ENCODE peak calls at places on chromosomes 4 and X, in seven cellular contexts. One of them, this sample, is unnamed.

GRCh38 chr4:64799751-64800150 is 390.5 kb upstream of the TECRL start:
- DNase-seq in astrocyte of the cerebellum: no peak
- DNase-seq in HFF-Myc: no peak
- DNase-seq in fibroblast of pulmonary artery: no peak
- DNase-seq in kidney: no peak
- DNase-seq in GM10248: no peak
- DNase-seq in lower leg skin: no peak
- DNase-seq in this sample: no peak

GRCh38 chrX:2967998-2968909 is 38.1 kb upstream of the ARSH start:
- DNase-seq in astrocyte of the cerebellum: peak
- DNase-seq in HFF-Myc: no peak
- DNase-seq in fibroblast of pulmonary artery: peak
- DNase-seq in kidney: no peak
- DNase-seq in GM10248: no peak
- DNase-seq in lower leg skin: no peak
- DNase-seq in this sample: peak

GRCh38 chrX:13952581-13952980 is 77.1 kb downstream of the GEMIN8 start:
- DNase-seq in astrocyte of the cerebellum: no peak
- DNase-seq in HFF-Myc: no peak
- DNase-seq in fibroblast of pulmonary artery: no peak
- DNase-seq in kidney: no peak
- DNase-seq in GM10248: no peak
- DNase-seq in lower leg skin: no peak
- DNase-seq in this sample: no peak

GRCh38 chr4:87589531-87589930 is 18.8 kb upstream of the DSPP start:
- DNase-seq in astrocyte of the cerebellum: peak
- DNase-seq in HFF-Myc: peak
- DNase-seq in fibroblast of pulmonary artery: peak
- DNase-seq in kidney: no peak
- DNase-seq in GM10248: no peak
- DNase-seq in lower leg skin: no peak
- DNase-seq in this sample: no peak

GRCh38 chr4:43331226-43332078 is 438.9 kb downstream of the GRXCR1 start:
- DNase-seq in astrocyte of the cerebellum: peak
- DNase-seq in HFF-Myc: peak
- DNase-seq in fibroblast of pulmonary artery: peak
- DNase-seq in kidney: no peak
- DNase-seq in GM10248: no peak
- DNase-seq in lower leg skin: no peak
- DNase-seq in this sample: no peak

GRCh38 chr4:151745727-151746231 is 15.0 kb downstream of the GATB start:
- DNase-seq in astrocyte of the cerebellum: no peak
- DNase-seq in HFF-Myc: no peak
- DNase-seq in fibroblast of pulmonary artery: peak
- DNase-seq in kidney: no peak
- DNase-seq in GM10248: no peak
- DNase-seq in lower leg skin: no peak
- DNase-seq in this sample: no peak

GRCh38 chr4:154425514-154425913 is 66.1 kb downstream of the DCHS2 start:
- DNase-seq in astrocyte of the cerebellum: peak
- DNase-seq in HFF-Myc: no peak
- DNase-seq in fibroblast of pulmonary artery: no peak
- DNase-seq in kidney: no peak
- DNase-seq in GM10248: no peak
- DNase-seq in lower leg skin: no peak
- DNase-seq in this sample: no peak

GRCh38 chr4:42401171-42401570 is 3.9 kb downstream of the SHISA3 start:
- DNase-seq in astrocyte of the cerebellum: no peak
- DNase-seq in HFF-Myc: no peak
- DNase-seq in fibroblast of pulmonary artery: no peak
- DNase-seq in kidney: peak
- DNase-seq in GM10248: no peak
- DNase-seq in lower leg skin: no peak
- DNase-seq in this sample: no peak

GRCh38 chrX:63746278-63746677 is 38.7 kb downstream of the ARHGEF9 start:
- DNase-seq in astrocyte of the cerebellum: no peak
- DNase-seq in HFF-Myc: no peak
- DNase-seq in fibroblast of pulmonary artery: no peak
- DNase-seq in kidney: no peak
- DNase-seq in GM10248: no peak
- DNase-seq in lower leg skin: no peak
- DNase-seq in this sample: no peak

GRCh38 chrX:107766470-107767140 is 9.0 kb downstream of the TSC22D3 start:
- DNase-seq in astrocyte of the cerebellum: no peak
- DNase-seq in HFF-Myc: no peak
- DNase-seq in fibroblast of pulmonary artery: peak
- DNase-seq in kidney: no peak
- DNase-seq in GM10248: no peak
- DNase-seq in lower leg skin: peak
- DNase-seq in this sample: no peak

GRCh38 chr4:113851816-113852215 is 90.3 kb upstream of the CAMK2D start:
- DNase-seq in astrocyte of the cerebellum: no peak
- DNase-seq in HFF-Myc: no peak
- DNase-seq in fibroblast of pulmonary artery: peak
- DNase-seq in kidney: no peak
- DNase-seq in GM10248: no peak
- DNase-seq in lower leg skin: no peak
- DNase-seq in this sample: no peak

GRCh38 chr4:160826339-160826679 is 1337.5 kb downstream of the FSTL5 start:
- DNase-seq in astrocyte of the cerebellum: no peak
- DNase-seq in HFF-Myc: no peak
- DNase-seq in fibroblast of pulmonary artery: no peak
- DNase-seq in kidney: no peak
- DNase-seq in GM10248: no peak
- DNase-seq in lower leg skin: no peak
- DNase-seq in this sample: no peak

GRCh38 chr4:186844059-186844681 is 120.5 kb upstream of the FAT1 start:
- DNase-seq in astrocyte of the cerebellum: no peak
- DNase-seq in HFF-Myc: no peak
- DNase-seq in fibroblast of pulmonary artery: peak
- DNase-seq in kidney: no peak
- DNase-seq in GM10248: no peak
- DNase-seq in lower leg skin: no peak
- DNase-seq in this sample: no peak

GRCh38 chrX:40097101-40097491 is 662 bp downstream of the BCOR start:
- DNase-seq in astrocyte of the cerebellum: no peak
- DNase-seq in HFF-Myc: no peak
- DNase-seq in fibroblast of pulmonary artery: no peak
- DNase-seq in kidney: peak
- DNase-seq in GM10248: no peak
- DNase-seq in lower leg skin: no peak
- DNase-seq in this sample: no peak

GRCh38 chrX:124098089-124098488 is 136.6 kb downstream of the STAG2 start:
- DNase-seq in astrocyte of the cerebellum: peak
- DNase-seq in HFF-Myc: peak
- DNase-seq in fibroblast of pulmonary artery: peak
- DNase-seq in kidney: no peak
- DNase-seq in GM10248: peak
- DNase-seq in lower leg skin: no peak
- DNase-seq in this sample: peak

GRCh38 chr4:83629945-83630684 is 94.2 kb downstream of the GPAT3 start:
- DNase-seq in astrocyte of the cerebellum: no peak
- DNase-seq in HFF-Myc: peak
- DNase-seq in fibroblast of pulmonary artery: peak
- DNase-seq in kidney: no peak
- DNase-seq in GM10248: no peak
- DNase-seq in lower leg skin: no peak
- DNase-seq in this sample: no peak

GRCh38 chrX:39946822-39947221 is 150.9 kb downstream of the BCOR start:
- DNase-seq in astrocyte of the cerebellum: peak
- DNase-seq in HFF-Myc: no peak
- DNase-seq in fibroblast of pulmonary artery: peak
- DNase-seq in kidney: peak
- DNase-seq in GM10248: no peak
- DNase-seq in lower leg skin: no peak
- DNase-seq in this sample: no peak

GRCh38 chrX:9349572-9350259 is 115.1 kb upstream of the TBL1X start:
- DNase-seq in astrocyte of the cerebellum: no peak
- DNase-seq in HFF-Myc: no peak
- DNase-seq in fibroblast of pulmonary artery: peak
- DNase-seq in kidney: no peak
- DNase-seq in GM10248: no peak
- DNase-seq in lower leg skin: no peak
- DNase-seq in this sample: no peak

DNA sequence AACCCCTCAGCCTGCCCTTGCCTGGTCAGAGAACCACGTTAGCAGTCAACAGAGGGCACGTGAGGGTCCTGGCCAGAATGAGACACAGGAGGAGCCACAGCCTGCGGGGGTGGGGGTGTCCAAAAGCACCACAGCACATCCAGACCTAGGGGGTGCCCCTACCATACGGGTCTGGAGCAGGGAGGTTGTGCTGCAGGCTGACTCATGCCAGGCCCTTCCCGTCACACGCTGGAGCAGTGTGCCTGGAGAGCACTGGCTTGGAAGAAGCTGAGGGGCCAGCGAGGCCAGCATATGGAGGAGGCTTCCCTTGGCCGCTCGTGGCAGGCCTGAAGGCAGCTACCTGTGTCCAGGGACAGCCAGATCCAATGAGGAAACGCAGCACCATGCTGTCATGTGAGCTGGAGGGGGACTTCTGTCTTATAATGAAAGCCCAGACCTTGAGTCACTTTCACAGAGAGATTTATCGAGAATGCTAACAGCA is 1.5 kb upstream of the IRAK1 start:
- DNase-seq in astrocyte of the cerebellum: no peak
- DNase-seq in HFF-Myc: peak
- DNase-seq in fibroblast of pulmonary artery: peak
- DNase-seq in kidney: no peak
- DNase-seq in GM10248: no peak
- DNase-seq in lower leg skin: no peak
- DNase-seq in this sample: no peak
- TF ChIP-seq CTCF in astrocyte of the cerebellum: no peak
- TF ChIP-seq CTCF in HFF-Myc: no peak
- TF ChIP-seq CTCF in fibroblast of pulmonary artery: no peak
- TF ChIP-seq CTCF in kidney: no peak
- TF ChIP-seq CTCF in GM10248: no peak
- TF ChIP-seq CTCF in lower leg skin: no peak
- TF ChIP-seq CTCF in this sample: no peak

DNA sequence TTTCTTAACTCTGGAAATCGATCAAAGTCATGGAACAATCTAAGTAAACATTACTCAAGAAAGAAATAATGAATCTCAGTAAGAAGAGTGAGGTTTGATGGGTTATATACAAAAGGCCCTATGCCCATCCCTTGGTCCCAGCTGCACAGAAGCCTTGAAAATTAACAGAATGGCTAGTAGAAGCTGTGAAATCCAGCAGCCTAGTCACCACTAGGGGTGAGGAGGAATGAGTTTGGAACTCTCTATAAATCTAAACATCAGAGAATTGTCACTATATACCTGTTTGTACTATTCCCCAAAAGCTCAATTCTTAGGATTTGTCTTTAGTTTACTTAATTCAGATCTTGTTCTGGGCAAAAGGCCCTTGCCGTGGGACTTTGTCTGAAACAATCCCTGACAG is 313.9 kb upstream of the GRID2 start:
- DNase-seq in astrocyte of the cerebellum: no peak
- DNase-seq in HFF-Myc: no peak
- DNase-seq in fibroblast of pulmonary artery: no peak
- DNase-seq in kidney: no peak
- DNase-seq in GM10248: no peak
- DNase-seq in lower leg skin: no peak
- DNase-seq in this sample: no peak
- TF ChIP-seq CTCF in astrocyte of the cerebellum: no peak
- TF ChIP-seq CTCF in HFF-Myc: no peak
- TF ChIP-seq CTCF in fibroblast of pulmonary artery: no peak
- TF ChIP-seq CTCF in kidney: no peak
- TF ChIP-seq CTCF in GM10248: no peak
- TF ChIP-seq CTCF in lower leg skin: no peak
- TF ChIP-seq CTCF in this sample: no peak

GRCh38 chr4:1907848-1908525 is 36.8 kb downstream of the NSD2 start:
- DNase-seq in astrocyte of the cerebellum: no peak
- DNase-seq in HFF-Myc: no peak
- DNase-seq in fibroblast of pulmonary artery: no peak
- DNase-seq in kidney: no peak
- DNase-seq in GM10248: no peak
- DNase-seq in lower leg skin: no peak
- DNase-seq in this sample: no peak

GRCh38 chr4:1910643-1911042 is 39.5 kb downstream of the NSD2 start:
- DNase-seq in astrocyte of the cerebellum: peak
- DNase-seq in HFF-Myc: no peak
- DNase-seq in fibroblast of pulmonary artery: peak
- DNase-seq in kidney: no peak
- DNase-seq in GM10248: no peak
- DNase-seq in lower leg skin: no peak
- DNase-seq in this sample: peak
- TF ChIP-seq CTCF in astrocyte of the cerebellum: peak
- TF ChIP-seq CTCF in HFF-Myc: peak
- TF ChIP-seq CTCF in fibroblast of pulmonary artery: peak
- TF ChIP-seq CTCF in kidney: peak
- TF ChIP-seq CTCF in GM10248: peak
- TF ChIP-seq CTCF in lower leg skin: no peak
- TF ChIP-seq CTCF in this sample: peak

DNA sequence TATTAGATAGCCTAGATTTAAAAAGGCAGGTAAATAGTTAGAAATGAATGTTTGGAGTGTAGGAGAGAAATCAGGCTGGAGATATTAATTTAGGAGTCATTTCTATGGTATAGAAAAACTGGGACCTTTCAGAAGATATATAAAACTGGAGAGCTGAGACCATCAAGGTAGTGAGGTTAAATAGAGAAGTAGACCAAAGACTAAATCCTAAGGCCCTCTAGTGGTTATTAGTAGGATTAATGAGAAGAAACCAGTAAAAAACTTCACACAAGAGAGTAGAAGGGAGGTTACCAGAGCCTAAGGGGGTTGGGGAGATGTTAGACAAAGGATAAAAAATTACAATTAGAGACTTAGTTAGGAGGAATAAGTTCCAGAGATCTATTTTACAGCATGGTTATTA is 351.0 kb upstream of the SPANXN1 start:
- DNase-seq in astrocyte of the cerebellum: no peak
- DNase-seq in HFF-Myc: no peak
- DNase-seq in fibroblast of pulmonary artery: no peak
- DNase-seq in kidney: no peak
- DNase-seq in GM10248: no peak
- DNase-seq in lower leg skin: no peak
- DNase-seq in this sample: no peak
- TF ChIP-seq CTCF in astrocyte of the cerebellum: no peak
- TF ChIP-seq CTCF in HFF-Myc: no peak
- TF ChIP-seq CTCF in fibroblast of pulmonary artery: no peak
- TF ChIP-seq CTCF in kidney: no peak
- TF ChIP-seq CTCF in GM10248: no peak
- TF ChIP-seq CTCF in lower leg skin: no peak
- TF ChIP-seq CTCF in this sample: peak

GRCh38 chrX:153780678-153781427 is at the start of gene SRPK3:
- DNase-seq in astrocyte of the cerebellum: no peak
- DNase-seq in HFF-Myc: no peak
- DNase-seq in fibroblast of pulmonary artery: no peak
- DNase-seq in kidney: peak
- DNase-seq in GM10248: no peak
- DNase-seq in lower leg skin: no peak
- DNase-seq in this sample: no peak

GRCh38 chrX:153783378-153784013 is 2.7 kb downstream of the SRPK3 start:
- DNase-seq in astrocyte of the cerebellum: no peak
- DNase-seq in HFF-Myc: no peak
- DNase-seq in fibroblast of pulmonary artery: no peak
- DNase-seq in kidney: no peak
- DNase-seq in GM10248: no peak
- DNase-seq in lower leg skin: no peak
- DNase-seq in this sample: no peak

GRCh38 chrX:153781428-153782047 is 697 bp downstream of the SRPK3 start:
- DNase-seq in astrocyte of the cerebellum: no peak
- DNase-seq in HFF-Myc: no peak
- DNase-seq in fibroblast of pulmonary artery: no peak
- DNase-seq in kidney: no peak
- DNase-seq in GM10248: no peak
- DNase-seq in lower leg skin: no peak
- DNase-seq in this sample: no peak

GRCh38 chrX:153782871-153783270 is 2.0 kb downstream of the SRPK3 start:
- DNase-seq in astrocyte of the cerebellum: no peak
- DNase-seq in HFF-Myc: no peak
- DNase-seq in fibroblast of pulmonary artery: no peak
- DNase-seq in kidney: no peak
- DNase-seq in GM10248: no peak
- DNase-seq in lower leg skin: no peak
- DNase-seq in this sample: no peak

GRCh38 chrX:153782324-153782723 is 1.5 kb downstream of the SRPK3 start:
- DNase-seq in astrocyte of the cerebellum: no peak
- DNase-seq in HFF-Myc: no peak
- DNase-seq in fibroblast of pulmonary artery: no peak
- DNase-seq in kidney: no peak
- DNase-seq in GM10248: no peak
- DNase-seq in lower leg skin: no peak
- DNase-seq in this sample: no peak
- TF ChIP-seq CTCF in astrocyte of the cerebellum: no peak
- TF ChIP-seq CTCF in HFF-Myc: no peak
- TF ChIP-seq CTCF in fibroblast of pulmonary artery: no peak
- TF ChIP-seq CTCF in kidney: no peak
- TF ChIP-seq CTCF in GM10248: no peak
- TF ChIP-seq CTCF in lower leg skin: no peak
- TF ChIP-seq CTCF in this sample: no peak

This sample was measured in neural crest cell.